ENCODE peak calls at places on chromosomes 12 and 14, in six cellular contexts. W is germinal center; N is pancreas; Z is activated CD4-positive, CD25-positive, alpha-beta regulatory T cell treated with anti-CD3 and anti-CD28 coated beads, Interleukin-2, amount 50 U/mL, for 16 hours; Q is amniotic stem cell; M is HEK293T. O is an unnamed sample.

GRCh38 chr12:100473050-100473715 is 483 bp upstream of the NR1H4 start:
- DNase-seq in W (no peak), N (no peak), Z (no peak), Q (no peak), M (no peak), O (no peak)

GRCh38 chr12:31951008-31951407 is 8.2 kb upstream of the RESF1 start:
- DNase-seq in W (no peak), N (no peak), Z (no peak), Q (no peak), M (no peak), O (no peak)

GRCh38 chr12:87667378-87667777 is 361.8 kb downstream of the C12orf50 start:
- DNase-seq in W (no peak), N (no peak), Z (no peak), Q (no peak), M (no peak), O (no peak)

GRCh38 chr14:75660238-75660629 is 442 bp downstream of the ERG28 start:
- DNase-seq in W (peak; percentile 12), N (no peak), Z (no peak), Q (no peak), M (no peak), O (no peak)

GRCh38 chr14:75934998-75935628 is 46.7 kb downstream of the TGFB3 start:
- DNase-seq in W (no peak), N (no peak), Z (no peak), Q (no peak), M (no peak), O (no peak)

GRCh38 chr14:43411841-43412240 is 1095.2 kb downstream of the FSCB start:
- DNase-seq in W (no peak), N (no peak), Z (no peak), Q (no peak), M (no peak), O (no peak)

GRCh38 chr14:21014761-21015190 is 10.1 kb downstream of the NDRG2 start:
- DNase-seq in W (peak; percentile 63), N (peak; percentile 76), Z (peak; percentile 70), Q (peak; percentile 64), M (peak; percentile 79), O (peak; percentile 60)

GRCh38 chr12:105420659-105421240 is 90.3 kb downstream of the C12orf75 start:
- DNase-seq in W (peak; percentile 54), N (peak; percentile 54), Z (peak; percentile 20), Q (peak; percentile 53), M (peak; percentile 68), O (peak; percentile 38)

GRCh38 chr12:22287776-22288621 is 46.5 kb downstream of the ST8SIA1 start:
- DNase-seq in W (no peak), N (no peak), Z (no peak), Q (no peak), M (peak; percentile 6), O (no peak)

GRCh38 chr12:120060196-120060595 is 56.4 kb downstream of the RAB35 start:
- DNase-seq in W (no peak), N (no peak), Z (no peak), Q (no peak), M (no peak), O (no peak)

GRCh38 chr12:132761911-132762583 is 415 bp upstream of the ANKLE2 start:
- DNase-seq in W (peak; percentile 92), N (peak; percentile 86), Z (peak; percentile 70), Q (peak; percentile 81), M (peak; percentile 93), O (peak; percentile 75)